ENCODE peak calls at places on chromosomes 3 and 15, in eight cellular contexts. Y is body of pancreas, W is A549, Z is GM12878, N is H7, E is lower lobe of right lung, K is HL-60, D is psoas muscle. T is an unnamed sample.

GRCh38 chr3:43921056-43921455 is 230.3 kb downstream of the ABHD5 start:
- DNase-seq in Y (no peak), W (no peak), Z (no peak), N (peak; percentile 51), E (no peak), K (no peak), D (no peak), T (no peak)

GRCh38 chr3:16290007-16290826 is 25.2 kb downstream of the OXNAD1 start:
- DNase-seq in Y (peak; percentile 48), W (peak; percentile 47), Z (no peak), N (no peak), E (no peak), K (no peak), D (no peak), T (no peak)

GRCh38 chr3:14370719-14371572 is 31.5 kb upstream of the SLC6A6 start:
- DNase-seq in Y (no peak), W (no peak), Z (no peak), N (no peak), E (no peak), K (no peak), D (no peak), T (no peak)

GRCh38 chr15:44033894-44034293 is 161.2 kb downstream of the FRMD5 start:
- DNase-seq in Y (peak; percentile 21), W (peak; percentile 15), Z (no peak), N (no peak), E (no peak), K (no peak), D (no peak), T (no peak)

GRCh38 chr3:160945346-160945745 is 159.8 kb downstream of the B3GALNT1 start:
- DNase-seq in Y (no peak), W (no peak), Z (no peak), N (no peak), E (no peak), K (no peak), D (no peak), T (no peak)

GRCh38 chr3:194714122-194714425 is 28.4 kb downstream of the FAM43A start:
- DNase-seq in Y (no peak), W (no peak), Z (no peak), N (no peak), E (no peak), K (no peak), D (no peak), T (no peak)

GRCh38 chr3:49173116-49173791 is 1.9 kb downstream of the KLHDC8B start:
- DNase-seq in Y (no peak), W (no peak), Z (no peak), N (peak; percentile 85), E (no peak), K (no peak), D (peak; percentile 42), T (no peak)

GRCh38 chr3:65181397-65181871 is 493.6 kb upstream of the ADAMTS9 start:
- DNase-seq in Y (no peak), W (no peak), Z (no peak), N (no peak), E (no peak), K (no peak), D (peak; percentile 14), T (no peak)

GRCh38 chr3:32018723-32019564 is 37.4 kb downstream of the ZNF860 start:
- DNase-seq in Y (no peak), W (peak; percentile 61), Z (no peak), N (peak; percentile 60), E (no peak), K (no peak), D (no peak), T (no peak)

GRCh38 chr3:178203152-178203551 is 333.1 kb upstream of the KCNMB2 start:
- DNase-seq in Y (no peak), W (no peak), Z (no peak), N (no peak), E (no peak), K (no peak), D (no peak), T (no peak)

GRCh38 chr3:119323401-119324107 is 29.4 kb downstream of the ARHGAP31 start:
- DNase-seq in Y (peak; percentile 22), W (no peak), Z (no peak), N (peak; percentile 62), E (no peak), K (no peak), D (no peak), T (no peak)

GRCh38 chr3:48601622-48601994 is 6.5 kb upstream of the COL7A1 start:
- DNase-seq in Y (no peak), W (no peak), Z (no peak), N (no peak), E (no peak), K (no peak), D (peak; percentile 80), T (no peak)

GRCh38 chr3:83622526-83622925 is 1336.3 kb upstream of the CADM2 start:
- DNase-seq in Y (no peak), W (no peak), Z (no peak), N (no peak), E (no peak), K (no peak), D (no peak), T (no peak)

GRCh38 chr3:62873672-62874397 is 1.4 kb downstream of the CADPS start:
- DNase-seq in Y (peak; percentile 46), W (peak; percentile 13), Z (no peak), N (peak; percentile 88), E (peak; percentile 44), K (no peak), D (no peak), T (no peak)

GRCh38 chr3:175258763-175259162 is 399.6 kb downstream of the NAALADL2 start:
- DNase-seq in Y (no peak), W (peak; percentile 1), Z (no peak), N (no peak), E (no peak), K (no peak), D (no peak), T (no peak)

GRCh38 chr15:92809880-92810361 is 90.2 kb upstream of the CHD2 start:
- DNase-seq in Y (peak; percentile 57), W (peak; percentile 65), Z (no peak), N (peak; percentile 43), E (no peak), K (no peak), D (no peak), T (no peak)

GRCh38 chr3:133401374-133402135 is 1.7 kb downstream of the BFSP2 start:
- DNase-seq in Y (no peak), W (no peak), Z (no peak), N (peak; percentile 28), E (no peak), K (no peak), D (no peak), T (no peak)

DNA sequence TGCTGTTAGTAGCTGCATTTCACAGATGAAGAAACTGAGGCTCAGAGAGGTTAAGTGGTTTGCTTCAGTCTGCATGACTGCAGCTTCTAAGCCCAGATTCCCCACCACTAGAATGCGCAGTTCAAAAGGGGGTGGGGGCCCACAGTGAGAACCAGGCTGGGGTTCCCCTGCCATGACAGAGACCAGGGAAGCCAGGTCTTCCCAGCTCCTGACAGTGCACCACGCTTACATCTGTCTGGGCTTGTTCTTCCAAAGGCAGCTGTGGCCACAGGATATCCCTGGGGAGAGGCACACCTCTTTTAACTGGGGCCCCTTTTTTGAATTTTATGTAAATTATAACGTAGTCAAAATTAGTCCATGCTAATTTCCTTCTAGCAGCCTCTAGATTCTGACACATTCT is 5.3 kb downstream of the PLEKHO2 start:
- DNase-seq in Y (no peak), W (no peak), Z (no peak), N (no peak), E (no peak), K (no peak), D (no peak), T (no peak)
- H3K4me3 ChIP-seq in Y (no peak overlapping the region), W (no peak overlapping the region), Z (peak overlapping the region; percentile 99), N (no peak overlapping the region), E (peak overlapping the region; percentile 3), K (no peak overlapping the region), D (no peak overlapping the region), T (no peak overlapping the region)

GRCh38 chr15:59524331-59524731 is 86.3 kb downstream of the FAM81A start:
- DNase-seq in Y (no peak), W (no peak), Z (no peak), N (no peak), E (peak; percentile 48), K (no peak), D (no peak), T (no peak)
- H3K4me3 ChIP-seq in Y (no peak overlapping the region), W (no peak overlapping the region), Z (no peak overlapping the region), N (no peak overlapping the region), E (no peak overlapping the region), K (no peak overlapping the region), D (no peak overlapping the region), T (no peak overlapping the region)

GRCh38 chr3:50340404-50341329 is at the start of gene RASSF1:
- DNase-seq in Y (no peak), W (no peak), Z (no peak), N (peak; percentile 91), E (peak; percentile 89), K (peak; percentile 97), D (peak; percentile 78), T (peak; percentile 89)

GRCh38 chr3:50337175-50337861 is 3.3 kb downstream of the RASSF1 start:
- DNase-seq in Y (peak; percentile 100), W (peak; percentile 98), Z (peak; percentile 96), N (peak; percentile 100), E (peak; percentile 100), K (peak; percentile 98), D (peak; percentile 100), T (peak; percentile 100)

GRCh38 chr3:50338989-50339388 is 1.6 kb downstream of the RASSF1 start:
- DNase-seq in Y (no peak), W (no peak), Z (no peak), N (no peak), E (no peak), K (no peak), D (no peak), T (no peak)

GRCh38 chr3:50341537-50341936 is 901 bp upstream of the RASSF1 start:
- DNase-seq in Y (no peak), W (no peak), Z (no peak), N (peak; percentile 56), E (peak; percentile 58), K (no peak), D (no peak), T (peak; percentile 69)

GRCh38 chr3:50339485-50340196 is 995 bp downstream of the RASSF1 start:
- DNase-seq in Y (no peak), W (no peak), Z (no peak), N (no peak), E (peak; percentile 48), K (no peak), D (no peak), T (no peak)
- H3K4me3 ChIP-seq in Y (no peak overlapping the region), W (no peak overlapping the region), Z (peak overlapping the region; percentile 96), N (no peak overlapping the region), E (peak overlapping the region; percentile 84), K (peak overlapping the region; percentile 68), D (peak overlapping the region; percentile 93), T (peak overlapping the region; percentile 95)

DNA sequence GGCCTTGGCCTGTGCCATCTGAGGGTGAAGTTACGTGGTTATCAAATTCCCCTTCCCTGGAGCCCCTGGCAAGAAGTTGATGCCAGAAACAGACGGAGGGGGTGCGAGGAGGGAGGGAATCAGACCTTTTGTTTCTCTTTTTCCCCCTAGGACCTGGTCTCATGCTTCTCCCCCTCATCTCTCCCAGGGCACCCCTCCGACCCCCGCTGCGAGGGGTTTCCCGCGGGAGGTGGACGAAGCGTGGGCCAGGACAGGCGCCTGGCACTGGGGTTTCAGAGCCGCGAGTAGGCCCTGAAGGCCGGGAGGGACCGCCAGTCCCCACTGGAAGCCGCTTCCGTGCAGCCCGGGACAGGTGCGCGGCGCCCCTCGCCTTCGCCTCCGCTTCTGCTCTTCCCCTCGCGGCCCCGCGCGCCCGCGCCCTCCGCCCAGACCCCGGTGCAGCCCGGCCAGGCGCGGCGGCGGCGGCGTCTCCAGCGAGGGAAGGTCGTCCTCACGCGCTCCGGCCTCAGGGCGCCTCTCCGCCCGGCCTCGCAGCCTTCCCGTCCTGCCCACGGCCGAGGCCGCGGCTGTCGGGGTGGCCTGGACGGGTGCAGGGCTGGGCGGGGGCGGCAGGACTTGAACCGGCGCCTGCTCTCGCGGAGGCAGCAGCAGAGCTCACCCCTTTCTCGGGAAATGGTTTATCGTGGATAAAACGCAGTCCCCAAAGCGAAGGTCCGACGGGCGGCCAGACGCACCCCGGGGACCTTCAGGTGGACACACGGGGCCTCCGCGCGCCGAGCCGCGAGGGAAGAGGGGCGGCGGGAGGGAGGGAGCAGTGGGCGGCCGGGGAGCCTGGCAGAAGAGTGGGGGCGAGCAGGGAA is 31.5 kb upstream of the ADAMTS17 start:
- DNase-seq in Y (no peak), W (no peak), Z (no peak), N (peak; percentile 75), E (no peak), K (no peak), D (peak; percentile 16), T (no peak)
- H3K4me3 ChIP-seq in Y (no peak overlapping the region), W (no peak overlapping the region), Z (no peak overlapping the region), N (peak overlapping the region; percentile 74), E (peak overlapping the region; percentile 47), K (no peak overlapping the region), D (peak overlapping the region; percentile 58), T (peak overlapping the region; percentile 44)